ENCODE peak calls at places on chromosomes 4 and X, in nine cellular contexts. U is hepatocyte, T is lower lobe of right lung, N is H9, P is SJCRH30, H is upper lobe of right lung, X is transverse colon, I is cardiac muscle cell, Y is endothelial cell of umbilical vein. L is an unnamed sample.

GRCh38 chrX:12210921-12211320 is 72.6 kb downstream of the FRMPD4 start:
- DNase-seq in P (no peak), X (no peak), I (peak; percentile 11), N (no peak), U (no peak), T (no peak), H (no peak), Y (no peak), L (no peak)

GRCh38 chr4:122914292-122914904 is 8.0 kb downstream of the NUDT6 start:
- DNase-seq in U (peak; percentile 19), N (no peak), Y (peak; percentile 77), H (no peak), I (peak; percentile 64), P (no peak), T (no peak), X (no peak), L (no peak)

GRCh38 chrX:19794690-19795089 is 92.7 kb downstream of the SH3KBP1 start:
- DNase-seq in I (no peak), U (no peak), T (no peak), Y (peak; percentile 52), H (no peak), N (no peak), P (no peak), X (no peak), L (no peak)

GRCh38 chr4:64784125-64784524 is 374.9 kb upstream of the TECRL start:
- DNase-seq in U (no peak), Y (peak; percentile 88), X (no peak), T (no peak), I (no peak), N (no peak), P (no peak), H (no peak), L (no peak)

GRCh38 chr4:122131562-122132157 is 20.5 kb upstream of the BLTP1 start:
- DNase-seq in U (no peak), P (no peak), I (no peak), T (no peak), N (no peak), H (no peak), Y (no peak), X (no peak), L (no peak)

GRCh38 chr4:54657194-54657555 is 582 bp upstream of the KIT start:
- DNase-seq in N (peak; percentile 70), T (no peak), Y (no peak), X (no peak), I (no peak), U (no peak), H (no peak), P (no peak), L (no peak)

GRCh38 chrX:41087219-41087618 is 2.0 kb downstream of the USP9X start:
- DNase-seq in Y (peak; percentile 17), N (no peak), T (no peak), I (no peak), H (no peak), U (no peak), P (no peak), X (no peak), L (no peak)

GRCh38 chr4:5024673-5025072 is 5.4 kb upstream of the CYTL1 start:
- DNase-seq in N (no peak), P (no peak), H (no peak), U (no peak), I (peak; percentile 26), Y (no peak), X (no peak), T (no peak), L (no peak)

GRCh38 chrX:44898411-44899221 is 25.6 kb downstream of the KDM6A start:
- DNase-seq in P (no peak), U (no peak), N (no peak), H (no peak), T (no peak), X (no peak), I (peak; percentile 40), Y (no peak), L (no peak)

GRCh38 chr4:38730830-38731646 is 51.8 kb downstream of the TLR10 start:
- DNase-seq in N (peak; percentile 92), I (peak; percentile 88), T (peak; percentile 87), U (peak; percentile 81), P (peak; percentile 80), H (peak; percentile 88), Y (peak; percentile 73), X (peak; percentile 88), L (peak; percentile 65)

GRCh38 chr4:1793496-1793840 is 375 bp downstream of the FGFR3 start:
- DNase-seq in P (peak; percentile 58), X (peak; percentile 65), U (peak; percentile 52), I (peak; percentile 42), N (no peak), T (no peak), H (peak; percentile 79), Y (no peak), L (no peak)

GRCh38 chr4:128766781-128767180 is 42.7 kb upstream of the JADE1 start:
- DNase-seq in Y (no peak), N (no peak), U (no peak), P (no peak), H (no peak), T (no peak), X (no peak), I (no peak), L (no peak)

GRCh38 chr4:36269116-36269515 is 12.3 kb upstream of the DTHD1 start:
- DNase-seq in Y (no peak), H (no peak), T (no peak), X (no peak), U (no peak), P (no peak), I (no peak), N (no peak), L (no peak)

GRCh38 chr4:149605601-149606378 is 209.9 kb downstream of the IQCM start:
- DNase-seq in H (no peak), U (no peak), N (no peak), P (no peak), I (no peak), X (no peak), Y (no peak), T (no peak), L (no peak)

GRCh38 chr4:66769436-66769835 is 775.9 kb downstream of the CENPC start:
- DNase-seq in U (no peak), H (no peak), I (no peak), N (no peak), P (no peak), X (no peak), T (no peak), Y (no peak), L (no peak)

GRCh38 chr4:8101213-8101781 is 57.3 kb downstream of the ABLIM2 start:
- DNase-seq in U (peak; percentile 65), N (no peak), T (peak; percentile 72), Y (no peak), I (peak; percentile 61), X (peak; percentile 84), H (peak; percentile 89), P (peak; percentile 22), L (peak; percentile 100)

GRCh38 chr4:1009647-1010521 is 1.5 kb upstream of the FGFRL1 start:
- DNase-seq in U (peak; percentile 93), Y (peak; percentile 39), P (peak; percentile 57), N (peak; percentile 73), T (peak; percentile 79), H (peak; percentile 89), I (peak; percentile 56), X (peak; percentile 84), L (peak; percentile 57)

GRCh38 chrX:13220916-13221315 is 98.9 kb downstream of the ATXN3L start:
- DNase-seq in N (no peak), U (peak; percentile 32), T (no peak), H (no peak), X (no peak), P (peak; percentile 78), Y (peak; percentile 21), I (peak; percentile 44), L (no peak)

DNA sequence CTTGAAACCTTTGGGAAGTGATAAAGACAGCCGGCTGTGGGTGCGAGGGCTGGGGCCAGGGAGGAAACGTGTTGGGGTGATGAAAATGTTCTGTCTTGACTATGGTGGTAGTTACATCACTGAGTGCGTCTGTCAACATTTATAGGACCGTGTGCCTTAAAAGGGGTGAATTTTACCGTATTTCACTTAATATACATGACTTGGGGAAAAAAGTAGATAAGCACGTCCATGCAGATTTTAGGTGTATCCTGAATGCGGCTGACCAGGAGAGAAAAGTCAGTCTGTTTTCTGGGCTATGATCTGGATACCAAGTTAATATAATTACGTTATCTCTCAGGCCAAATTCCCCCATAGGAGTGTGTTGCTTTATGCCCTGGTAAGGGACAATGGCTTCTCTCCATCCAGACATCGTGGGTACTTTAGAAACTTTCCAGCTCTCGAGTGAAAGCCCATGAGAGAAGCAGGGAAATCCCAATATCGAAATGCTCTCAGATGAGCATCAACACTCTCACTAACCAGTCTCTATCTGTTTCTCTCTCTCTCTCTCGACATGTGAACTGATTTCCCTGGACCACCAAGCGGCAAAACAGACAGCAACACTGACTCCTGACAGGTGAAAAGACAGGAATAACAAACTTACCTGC is 71.5 kb downstream of the IRF2 start:
- DNase-seq in I (no peak), H (no peak), N (no peak), P (no peak), T (no peak), X (no peak), Y (no peak), U (no peak), L (no peak)
- H3K27ac ChIP-seq in I (no peak overlapping the region), H (no peak overlapping the region), N (no peak overlapping the region), P (no peak overlapping the region), T (no peak overlapping the region), X (no peak overlapping the region), Y (no peak overlapping the region), U (no peak overlapping the region), L (no peak overlapping the region)

DNA sequence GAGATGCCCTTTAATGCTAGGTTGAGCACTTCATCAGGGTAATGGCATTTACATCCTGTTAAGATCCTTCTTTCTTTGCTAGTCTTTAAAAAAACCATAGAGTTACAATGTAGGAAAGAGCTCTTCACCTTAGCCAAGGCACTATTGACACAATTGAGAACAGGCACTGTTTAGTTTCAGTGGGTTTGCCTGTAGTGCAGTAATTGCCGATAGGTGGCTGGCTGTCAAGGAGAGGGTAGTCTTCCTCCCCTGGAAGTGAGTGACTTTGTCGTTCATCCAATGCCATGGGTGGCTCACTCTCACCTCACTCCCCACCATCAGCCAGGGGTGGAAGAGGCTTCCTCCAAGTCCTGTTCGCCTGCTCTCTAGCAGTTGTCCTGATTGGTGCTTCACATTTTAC is 34.7 kb downstream of the SMS start:
- DNase-seq in T (no peak), H (no peak), X (no peak), I (no peak), Y (no peak), P (no peak), N (no peak), U (no peak), L (no peak)
- H3K27ac ChIP-seq in T (no peak overlapping the region), H (no peak overlapping the region), X (peak overlapping the region; percentile 35), I (peak overlapping the region; percentile 66), Y (no peak overlapping the region), P (no peak overlapping the region), N (no peak overlapping the region), U (peak overlapping the region; percentile 75), L (no peak overlapping the region)

DNA sequence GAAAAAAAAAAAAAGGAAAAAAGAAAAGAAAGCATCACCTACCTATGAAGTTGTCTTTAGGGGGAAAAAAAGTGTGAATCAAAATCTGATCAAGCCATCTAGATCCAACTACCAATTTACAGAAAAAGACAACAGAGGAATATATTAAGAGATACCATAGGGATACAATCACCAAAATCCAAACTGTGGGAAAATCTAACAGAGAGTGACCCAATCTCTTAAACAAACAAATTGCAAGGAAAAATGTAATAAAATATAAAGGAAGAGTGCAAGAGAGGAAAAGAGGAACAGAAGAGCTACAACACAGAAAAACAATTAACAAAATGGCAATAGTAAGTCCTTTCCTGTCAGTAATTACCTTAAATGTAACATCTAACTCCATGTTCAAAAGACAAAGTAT is 19.0 kb downstream of the THOC2 start:
- DNase-seq in P (no peak), H (no peak), U (no peak), X (no peak), N (no peak), I (no peak), Y (peak; percentile 1), T (no peak), L (no peak)
- H3K27ac ChIP-seq in P (no peak overlapping the region), H (no peak overlapping the region), U (no peak overlapping the region), X (no peak overlapping the region), N (no peak overlapping the region), I (no peak overlapping the region), Y (no peak overlapping the region), T (no peak overlapping the region), L (no peak overlapping the region)

GRCh38 chr4:185211035-185211434 is 1.6 kb downstream of the SNX25 start:
- DNase-seq in X (no peak), P (no peak), Y (peak; percentile 48), N (no peak), T (no peak), U (no peak), H (no peak), I (no peak), L (no peak)
- H3K27ac ChIP-seq in X (peak overlapping the region; percentile 88), P (no peak overlapping the region), Y (peak overlapping the region; percentile 51), N (no peak overlapping the region), T (peak overlapping the region; percentile 86), U (peak overlapping the region; percentile 89), H (peak overlapping the region; percentile 81), I (no peak overlapping the region), L (peak overlapping the region; percentile 84)

L was measured in gastrocnemius medialis.